ENCODE peak calls at places on chromosomes 3 and 15, in seven cellular contexts. One of them, this sample, is unnamed.

GRCh38 chr3:127408684-127409420 is 121.0 kb upstream of the PRR20G start:
- DNase-seq in transverse colon: no peak
- DNase-seq in pancreas: peak
- DNase-seq in breast epithelium: no peak
- DNase-seq in NB4: peak
- DNase-seq in fibroblast of lung: no peak
- DNase-seq in uterus: no peak
- DNase-seq in this sample: no peak

GRCh38 chr3:50243552-50243895 is 7.5 kb downstream of the GNAI2 start:
- DNase-seq in pancreas: no peak
- DNase-seq in uterus: no peak
- DNase-seq in breast epithelium: no peak
- DNase-seq in NB4: no peak
- DNase-seq in fibroblast of lung: no peak
- DNase-seq in transverse colon: no peak
- DNase-seq in this sample: no peak

GRCh38 chr3:105904683-105905320 is 36.0 kb upstream of the CBLB start:
- DNase-seq in breast epithelium: no peak
- DNase-seq in pancreas: no peak
- DNase-seq in uterus: no peak
- DNase-seq in fibroblast of lung: peak
- DNase-seq in NB4: no peak
- DNase-seq in transverse colon: no peak
- DNase-seq in this sample: no peak

GRCh38 chr15:39803016-39803415 is 20.4 kb upstream of the FSIP1 start:
- DNase-seq in pancreas: no peak
- DNase-seq in breast epithelium: no peak
- DNase-seq in uterus: no peak
- DNase-seq in fibroblast of lung: no peak
- DNase-seq in transverse colon: no peak
- DNase-seq in NB4: no peak
- DNase-seq in this sample: no peak

GRCh38 chr3:20849975-20850374 is 664.0 kb upstream of the SGO1 start:
- DNase-seq in breast epithelium: no peak
- DNase-seq in NB4: no peak
- DNase-seq in uterus: no peak
- DNase-seq in transverse colon: no peak
- DNase-seq in pancreas: no peak
- DNase-seq in fibroblast of lung: no peak
- DNase-seq in this sample: no peak

GRCh38 chr15:59315914-59316428 is 56.7 kb downstream of the MYO1E start:
- DNase-seq in fibroblast of lung: no peak
- DNase-seq in transverse colon: no peak
- DNase-seq in pancreas: no peak
- DNase-seq in uterus: no peak
- DNase-seq in NB4: no peak
- DNase-seq in breast epithelium: no peak
- DNase-seq in this sample: peak

GRCh38 chr3:196868297-196868661 is 559 bp downstream of the SENP5 start:
- DNase-seq in fibroblast of lung: peak
- DNase-seq in pancreas: no peak
- DNase-seq in transverse colon: peak
- DNase-seq in NB4: no peak
- DNase-seq in uterus: no peak
- DNase-seq in breast epithelium: no peak
- DNase-seq in this sample: peak

GRCh38 chr15:63974036-63974435 is 72.2 kb downstream of the DAPK2 start:
- DNase-seq in pancreas: no peak
- DNase-seq in uterus: no peak
- DNase-seq in breast epithelium: no peak
- DNase-seq in transverse colon: no peak
- DNase-seq in fibroblast of lung: no peak
- DNase-seq in NB4: no peak
- DNase-seq in this sample: no peak

GRCh38 chr15:77400258-77400657 is 19.6 kb downstream of the PEAK1 start:
- DNase-seq in NB4: no peak
- DNase-seq in pancreas: no peak
- DNase-seq in fibroblast of lung: no peak
- DNase-seq in breast epithelium: no peak
- DNase-seq in uterus: no peak
- DNase-seq in transverse colon: no peak
- DNase-seq in this sample: no peak

GRCh38 chr3:141485578-141486415 is 1.0 kb upstream of the RASA2 start:
- DNase-seq in NB4: peak
- DNase-seq in pancreas: no peak
- DNase-seq in transverse colon: no peak
- DNase-seq in fibroblast of lung: peak
- DNase-seq in uterus: no peak
- DNase-seq in breast epithelium: no peak
- DNase-seq in this sample: peak

GRCh38 chr3:150352931-150353330 is 55.2 kb upstream of the TSC22D2 start:
- DNase-seq in fibroblast of lung: no peak
- DNase-seq in NB4: no peak
- DNase-seq in breast epithelium: no peak
- DNase-seq in uterus: no peak
- DNase-seq in pancreas: no peak
- DNase-seq in transverse colon: no peak
- DNase-seq in this sample: no peak

GRCh38 chr3:55177749-55178148 is 249.9 kb upstream of the LRTM1 start:
- DNase-seq in transverse colon: no peak
- DNase-seq in uterus: no peak
- DNase-seq in breast epithelium: no peak
- DNase-seq in NB4: no peak
- DNase-seq in pancreas: no peak
- DNase-seq in fibroblast of lung: no peak
- DNase-seq in this sample: peak

DNA sequence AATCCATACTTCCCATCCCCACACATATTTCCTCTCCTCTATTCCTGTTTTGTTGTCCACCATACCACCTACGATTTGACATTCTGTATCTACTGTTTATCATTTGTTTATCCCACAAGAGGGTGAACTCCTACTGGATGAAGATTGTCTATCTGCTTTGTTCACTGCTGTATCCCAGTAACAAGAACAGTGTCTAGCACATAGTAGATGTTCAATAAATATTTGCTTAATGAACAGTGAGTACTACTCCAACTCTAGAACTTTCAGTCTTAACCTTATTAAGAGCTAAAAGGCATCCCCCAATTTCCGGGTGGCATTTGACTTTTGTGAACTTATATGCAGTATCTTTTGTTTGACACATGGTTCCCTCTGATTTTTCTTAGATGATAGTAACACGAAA is 1.3 kb downstream of the PYGO1 start:
- DNase-seq in transverse colon: no peak
- DNase-seq in fibroblast of lung: peak
- DNase-seq in NB4: no peak
- DNase-seq in breast epithelium: no peak
- DNase-seq in pancreas: no peak
- DNase-seq in uterus: no peak
- DNase-seq in this sample: peak
- TF ChIP-seq CTCF in transverse colon: no peak
- TF ChIP-seq CTCF in fibroblast of lung: no peak
- TF ChIP-seq CTCF in NB4: no peak
- TF ChIP-seq CTCF in breast epithelium: no peak
- TF ChIP-seq CTCF in pancreas: no peak
- TF ChIP-seq CTCF in uterus: no peak
- TF ChIP-seq CTCF in this sample: no peak

GRCh38 chr3:112640333-112640863 is 545 bp downstream of the CCDC80 start:
- DNase-seq in transverse colon: no peak
- DNase-seq in pancreas: no peak
- DNase-seq in fibroblast of lung: peak
- DNase-seq in uterus: peak
- DNase-seq in NB4: no peak
- DNase-seq in breast epithelium: no peak
- DNase-seq in this sample: peak
- H3K4me3 ChIP-seq in transverse colon: peak
- H3K4me3 ChIP-seq in pancreas: no peak
- H3K4me3 ChIP-seq in fibroblast of lung: peak
- H3K4me3 ChIP-seq in uterus: peak
- H3K4me3 ChIP-seq in NB4: no peak
- H3K4me3 ChIP-seq in breast epithelium: peak
- H3K4me3 ChIP-seq in this sample: peak

GRCh38 chr3:184338538-184338945 is 1.1 kb downstream of the FAM131A start:
- DNase-seq in uterus: peak
- DNase-seq in breast epithelium: peak
- DNase-seq in pancreas: peak
- DNase-seq in transverse colon: peak
- DNase-seq in fibroblast of lung: peak
- DNase-seq in NB4: no peak
- DNase-seq in this sample: peak
- TF ChIP-seq CTCF in uterus: no peak
- TF ChIP-seq CTCF in breast epithelium: no peak
- TF ChIP-seq CTCF in pancreas: no peak
- TF ChIP-seq CTCF in transverse colon: no peak
- TF ChIP-seq CTCF in fibroblast of lung: peak
- TF ChIP-seq CTCF in NB4: no peak
- TF ChIP-seq CTCF in this sample: peak

GRCh38 chr3:53171109-53171453 is 10.1 kb downstream of the PRKCD start:
- DNase-seq in transverse colon: no peak
- DNase-seq in fibroblast of lung: no peak
- DNase-seq in uterus: no peak
- DNase-seq in breast epithelium: no peak
- DNase-seq in NB4: peak
- DNase-seq in pancreas: no peak
- DNase-seq in this sample: no peak
- H3K4me3 ChIP-seq in transverse colon: no peak
- H3K4me3 ChIP-seq in fibroblast of lung: no peak
- H3K4me3 ChIP-seq in uterus: no peak
- H3K4me3 ChIP-seq in breast epithelium: no peak
- H3K4me3 ChIP-seq in NB4: peak
- H3K4me3 ChIP-seq in pancreas: no peak
- H3K4me3 ChIP-seq in this sample: no peak

GRCh38 chr3:148223266-148223665 is 474.4 kb upstream of the AGTR1 start:
- DNase-seq in uterus: no peak
- DNase-seq in transverse colon: no peak
- DNase-seq in NB4: no peak
- DNase-seq in fibroblast of lung: no peak
- DNase-seq in pancreas: no peak
- DNase-seq in breast epithelium: no peak
- DNase-seq in this sample: peak
- TF ChIP-seq CTCF in uterus: no peak
- TF ChIP-seq CTCF in transverse colon: no peak
- TF ChIP-seq CTCF in NB4: no peak
- TF ChIP-seq CTCF in fibroblast of lung: no peak
- TF ChIP-seq CTCF in pancreas: no peak
- TF ChIP-seq CTCF in breast epithelium: no peak
- TF ChIP-seq CTCF in this sample: no peak

DNA sequence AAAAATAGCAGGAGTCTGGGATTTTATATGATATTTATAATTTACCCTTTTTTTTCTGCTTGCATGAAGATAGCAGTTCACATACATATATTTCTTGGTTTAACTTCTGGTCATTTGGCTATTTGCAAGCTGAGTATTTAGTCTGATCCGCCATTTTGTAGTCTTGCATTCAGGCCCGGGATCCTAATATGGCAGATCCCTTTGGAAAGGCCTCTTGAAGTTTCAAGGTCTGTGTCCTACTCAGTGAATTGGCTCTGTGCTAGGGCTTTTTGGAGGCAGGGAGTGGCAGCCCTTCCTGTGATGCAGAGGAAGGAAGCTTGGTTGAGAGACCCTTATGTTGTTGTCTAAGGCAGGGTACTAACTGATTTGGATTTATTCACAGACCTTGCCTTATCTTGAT is 2.9 kb downstream of the SNRPN start:
- DNase-seq in uterus: no peak
- DNase-seq in breast epithelium: no peak
- DNase-seq in NB4: no peak
- DNase-seq in pancreas: no peak
- DNase-seq in transverse colon: no peak
- DNase-seq in fibroblast of lung: no peak
- DNase-seq in this sample: no peak
- H3K4me3 ChIP-seq in uterus: no peak
- H3K4me3 ChIP-seq in breast epithelium: no peak
- H3K4me3 ChIP-seq in NB4: no peak
- H3K4me3 ChIP-seq in pancreas: no peak
- H3K4me3 ChIP-seq in transverse colon: no peak
- H3K4me3 ChIP-seq in fibroblast of lung: no peak
- H3K4me3 ChIP-seq in this sample: no peak

GRCh38 chr15:44427756-44428724 is 611 bp downstream of the CTDSPL2 start:
- DNase-seq in NB4: peak
- DNase-seq in uterus: no peak
- DNase-seq in pancreas: no peak
- DNase-seq in breast epithelium: no peak
- DNase-seq in fibroblast of lung: no peak
- DNase-seq in transverse colon: peak
- DNase-seq in this sample: peak

GRCh38 chr15:44426975-44427755 is at the start of gene CTDSPL2:
- DNase-seq in uterus: peak
- DNase-seq in fibroblast of lung: peak
- DNase-seq in breast epithelium: peak
- DNase-seq in transverse colon: peak
- DNase-seq in pancreas: peak
- DNase-seq in NB4: peak
- DNase-seq in this sample: peak
- TF ChIP-seq CTCF in uterus: peak
- TF ChIP-seq CTCF in fibroblast of lung: peak
- TF ChIP-seq CTCF in breast epithelium: no peak
- TF ChIP-seq CTCF in transverse colon: peak
- TF ChIP-seq CTCF in pancreas: no peak
- TF ChIP-seq CTCF in NB4: peak
- TF ChIP-seq CTCF in this sample: peak

DNA sequence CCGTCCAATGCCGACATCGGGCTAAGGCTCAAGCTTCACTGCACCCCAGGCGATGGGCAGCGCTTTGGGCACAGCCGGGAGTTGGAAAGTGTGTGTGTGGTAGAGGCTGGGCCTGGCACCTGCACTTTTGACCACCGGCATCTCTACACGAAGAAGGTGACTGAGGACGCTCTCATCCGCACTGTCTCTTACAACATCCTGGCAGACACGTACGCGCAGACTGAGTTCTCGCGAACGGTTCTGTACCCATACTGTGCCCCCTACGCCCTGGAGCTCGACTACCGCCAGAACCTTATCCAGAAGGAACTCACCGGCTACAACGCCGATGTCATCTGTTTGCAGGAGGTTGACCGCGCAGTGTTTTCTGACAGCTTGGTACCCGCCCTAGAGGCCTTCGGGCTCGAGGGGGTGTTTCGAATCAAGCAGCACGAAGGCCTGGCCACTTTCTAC is 1.0 kb downstream of the PDE12 start:
- DNase-seq in breast epithelium: no peak
- DNase-seq in fibroblast of lung: peak
- DNase-seq in transverse colon: peak
- DNase-seq in NB4: peak
- DNase-seq in pancreas: no peak
- DNase-seq in uterus: no peak
- DNase-seq in this sample: peak
- H3K4me3 ChIP-seq in breast epithelium: peak
- H3K4me3 ChIP-seq in fibroblast of lung: peak
- H3K4me3 ChIP-seq in transverse colon: peak
- H3K4me3 ChIP-seq in NB4: peak
- H3K4me3 ChIP-seq in pancreas: peak
- H3K4me3 ChIP-seq in uterus: peak
- H3K4me3 ChIP-seq in this sample: peak

GRCh38 chr3:47664519-47664918 is 85.9 kb upstream of the CSPG5 start:
- DNase-seq in NB4: peak
- DNase-seq in pancreas: no peak
- DNase-seq in uterus: no peak
- DNase-seq in fibroblast of lung: no peak
- DNase-seq in breast epithelium: no peak
- DNase-seq in transverse colon: no peak
- DNase-seq in this sample: no peak
- TF ChIP-seq CTCF in NB4: peak
- TF ChIP-seq CTCF in pancreas: no peak
- TF ChIP-seq CTCF in uterus: no peak
- TF ChIP-seq CTCF in fibroblast of lung: peak
- TF ChIP-seq CTCF in breast epithelium: no peak
- TF ChIP-seq CTCF in transverse colon: no peak
- TF ChIP-seq CTCF in this sample: peak

This sample was measured in fibroblast of the aortic adventitia.